ENCODE peak calls at places on chromosome 20, in four cellular contexts. One of them, this sample, is unnamed.

GRCh38 chr20:34052414-34052813 is 58.7 kb downstream of the RALY start:
- DNase-seq in heart left ventricle: no peak
- DNase-seq in adrenal gland: no peak
- DNase-seq in transverse colon: no peak
- DNase-seq in this sample: no peak

GRCh38 chr20:4513720-4514119 is 208.0 kb upstream of the PRND start:
- DNase-seq in heart left ventricle: no peak
- DNase-seq in transverse colon: no peak
- DNase-seq in adrenal gland: no peak
- DNase-seq in this sample: no peak

GRCh38 chr20:46870041-46870440 is 24.6 kb upstream of the EYA2 start:
- DNase-seq in heart left ventricle: no peak
- DNase-seq in adrenal gland: no peak
- DNase-seq in transverse colon: no peak
- DNase-seq in this sample: no peak

GRCh38 chr20:53773792-53774371 is 180.2 kb upstream of the ZNF217 start:
- DNase-seq in adrenal gland: no peak
- DNase-seq in transverse colon: no peak
- DNase-seq in heart left ventricle: no peak
- DNase-seq in this sample: no peak

GRCh38 chr20:12047838-12048432 is 130.2 kb downstream of the BTBD3 start:
- DNase-seq in adrenal gland: no peak
- DNase-seq in transverse colon: no peak
- DNase-seq in heart left ventricle: no peak
- DNase-seq in this sample: no peak

GRCh38 chr20:29873946-29874345 is 1383.5 kb upstream of the DEFB115 start:
- DNase-seq in transverse colon: peak; percentile 29
- DNase-seq in adrenal gland: peak; percentile 45
- DNase-seq in heart left ventricle: peak; percentile 53
- DNase-seq in this sample: no peak

GRCh38 chr20:16258766-16259165 is 314.5 kb downstream of the KIF16B start:
- DNase-seq in adrenal gland: no peak
- DNase-seq in heart left ventricle: no peak
- DNase-seq in transverse colon: no peak
- DNase-seq in this sample: no peak

GRCh38 chr20:47300071-47300470 is 56.4 kb downstream of the ZMYND8 start:
- DNase-seq in heart left ventricle: no peak
- DNase-seq in adrenal gland: no peak
- DNase-seq in transverse colon: no peak
- DNase-seq in this sample: no peak

GRCh38 chr20:38177201-38177600 is 12.1 kb upstream of the TGM2 start:
- DNase-seq in heart left ventricle: no peak
- DNase-seq in adrenal gland: no peak
- DNase-seq in transverse colon: no peak
- DNase-seq in this sample: no peak

GRCh38 chr20:37611346-37611745 is 82.5 kb upstream of the CTNNBL1 start:
- DNase-seq in transverse colon: no peak
- DNase-seq in heart left ventricle: no peak
- DNase-seq in adrenal gland: no peak
- DNase-seq in this sample: no peak

GRCh38 chr20:62558779-62559178 is 83.0 kb upstream of the GATA5 start:
- DNase-seq in transverse colon: no peak
- DNase-seq in adrenal gland: no peak
- DNase-seq in heart left ventricle: peak; percentile 87
- DNase-seq in this sample: no peak

GRCh38 chr20:5996765-5997164 is 46.3 kb downstream of the MCM8 start:
- DNase-seq in adrenal gland: no peak
- DNase-seq in heart left ventricle: no peak
- DNase-seq in transverse colon: peak; percentile 22
- DNase-seq in this sample: no peak

GRCh38 chr20:50054626-50055511 is 58.1 kb downstream of the UBE2V1 start:
- DNase-seq in heart left ventricle: peak; percentile 51
- DNase-seq in adrenal gland: no peak
- DNase-seq in transverse colon: peak; percentile 16
- DNase-seq in this sample: no peak

GRCh38 chr20:50052550-50052949 is 60.4 kb downstream of the UBE2V1 start:
- DNase-seq in adrenal gland: no peak
- DNase-seq in heart left ventricle: no peak
- DNase-seq in transverse colon: no peak
- DNase-seq in this sample: no peak

GRCh38 chr20:50050660-50051308 is 62.2 kb downstream of the UBE2V1 start:
- DNase-seq in heart left ventricle: no peak
- DNase-seq in transverse colon: no peak
- DNase-seq in adrenal gland: no peak
- DNase-seq in this sample: no peak

GRCh38 chr20:50053790-50054547 is 59.0 kb downstream of the UBE2V1 start:
- DNase-seq in adrenal gland: no peak
- DNase-seq in transverse colon: peak; percentile 18
- DNase-seq in heart left ventricle: no peak
- DNase-seq in this sample: no peak

GRCh38 chr20:50052952-50053789 is 59.8 kb downstream of the UBE2V1 start:
- DNase-seq in adrenal gland: no peak
- DNase-seq in heart left ventricle: no peak
- DNase-seq in transverse colon: no peak
- DNase-seq in this sample: no peak
- H3K4me1 ChIP-seq in adrenal gland: peaks cover 8% of the 10 kb centered on the region
- H3K4me1 ChIP-seq in heart left ventricle: peaks cover 12% of the 10 kb centered on the region
- H3K4me1 ChIP-seq in transverse colon: peaks cover 16% of the 10 kb centered on the region
- H3K4me1 ChIP-seq in this sample: peaks cover 14% of the 10 kb centered on the region

GRCh38 chr20:50580016-50580747 is 70.0 kb downstream of the PTPN1 start:
- DNase-seq in adrenal gland: peak; percentile 87
- DNase-seq in transverse colon: peak; percentile 70
- DNase-seq in heart left ventricle: peak; percentile 66
- DNase-seq in this sample: no peak
- H3K36me3 ChIP-seq in adrenal gland: no peaks in the 10 kb centered on the region
- H3K36me3 ChIP-seq in transverse colon: peaks cover 31% of the 10 kb centered on the region
- H3K36me3 ChIP-seq in heart left ventricle: peaks cover 88% of the 10 kb centered on the region
- H3K36me3 ChIP-seq in this sample: peaks cover 99% of the 10 kb centered on the region

DNA sequence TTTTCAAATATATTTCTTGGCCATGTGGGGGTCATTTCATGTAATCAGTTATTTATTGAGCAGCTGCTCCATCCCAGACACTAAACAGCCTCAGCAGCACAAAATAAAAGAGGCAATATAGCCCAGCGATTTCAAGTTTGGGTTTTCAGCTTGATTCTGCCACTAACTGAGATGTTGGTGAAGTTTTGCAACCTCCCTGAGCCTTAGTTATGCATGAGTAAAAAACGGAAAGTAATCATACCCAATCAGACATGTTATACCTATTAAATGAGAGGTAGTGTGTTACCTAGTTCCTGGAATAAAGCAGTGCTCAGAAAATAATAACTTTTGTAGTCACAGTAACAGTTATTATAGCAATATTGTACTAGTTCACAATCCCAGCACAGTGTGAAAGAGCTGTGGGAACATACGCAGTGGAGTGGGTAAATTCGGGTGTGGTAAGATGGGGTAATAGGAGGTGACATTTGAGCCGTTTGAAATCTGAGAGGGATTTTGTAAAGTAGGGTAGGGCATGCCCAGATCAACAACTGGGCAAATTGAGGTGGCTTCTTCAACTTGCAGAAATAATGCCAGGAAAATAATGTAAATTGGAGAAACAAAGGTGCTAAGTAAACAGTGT is 1.5 kb downstream of the SLC9A8 start:
- DNase-seq in adrenal gland: no peak
- DNase-seq in transverse colon: no peak
- DNase-seq in heart left ventricle: no peak
- DNase-seq in this sample: no peak
- TF ChIP-seq POLR2A in adrenal gland: no peak
- TF ChIP-seq POLR2A in transverse colon: no peak
- TF ChIP-seq POLR2A in heart left ventricle: no peak
- TF ChIP-seq POLR2A in this sample: no peak

GRCh38 chr20:32674362-32674789 is 635 bp upstream of the C20orf203 start:
- DNase-seq in adrenal gland: peak; percentile 69
- DNase-seq in heart left ventricle: no peak
- DNase-seq in transverse colon: peak; percentile 60
- DNase-seq in this sample: no peak
- H3K4me1 ChIP-seq in adrenal gland: peaks cover 10% of the 10 kb centered on the region
- H3K4me1 ChIP-seq in heart left ventricle: no peaks in the 10 kb centered on the region
- H3K4me1 ChIP-seq in transverse colon: peaks cover 4% of the 10 kb centered on the region
- H3K4me1 ChIP-seq in this sample: peaks cover 3% of the 10 kb centered on the region

GRCh38 chr20:1154734-1155133 is 30.0 kb downstream of the TMEM74B start:
- DNase-seq in adrenal gland: no peak
- DNase-seq in transverse colon: no peak
- DNase-seq in heart left ventricle: no peak
- DNase-seq in this sample: no peak

GRCh38 chr20:1146957-1147356 is 28.6 kb downstream of the PSMF1 start:
- DNase-seq in transverse colon: no peak
- DNase-seq in adrenal gland: no peak
- DNase-seq in heart left ventricle: no peak
- DNase-seq in this sample: no peak

GRCh38 chr20:1150218-1150617 is 31.8 kb downstream of the PSMF1 start:
- DNase-seq in transverse colon: no peak
- DNase-seq in heart left ventricle: no peak
- DNase-seq in adrenal gland: no peak
- DNase-seq in this sample: no peak

GRCh38 chr20:1154224-1154623 is 30.6 kb downstream of the TMEM74B start:
- DNase-seq in transverse colon: no peak
- DNase-seq in heart left ventricle: no peak
- DNase-seq in adrenal gland: no peak
- DNase-seq in this sample: no peak

DNA sequence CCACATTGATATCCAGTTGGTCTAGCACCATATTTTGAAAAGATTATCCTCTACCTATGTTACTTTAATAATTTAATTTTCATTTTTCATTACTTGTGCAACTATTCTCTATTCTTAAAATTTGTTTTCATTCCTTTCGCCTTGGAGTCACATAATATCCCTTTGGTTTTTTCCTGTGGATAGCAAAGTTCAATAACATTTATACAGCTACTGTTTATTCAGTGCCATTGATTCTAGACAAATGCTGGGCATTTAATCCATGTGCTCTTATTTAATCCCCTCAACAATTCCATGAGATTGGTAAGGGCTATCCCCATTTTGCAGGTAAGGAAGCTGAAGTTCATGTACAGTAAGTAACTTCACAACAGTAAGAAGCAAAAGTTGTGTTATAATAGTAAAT is 32.6 kb downstream of the PSMF1 start:
- DNase-seq in heart left ventricle: no peak
- DNase-seq in adrenal gland: no peak
- DNase-seq in transverse colon: no peak
- DNase-seq in this sample: no peak
- H3K36me3 ChIP-seq in heart left ventricle: peaks cover 63% of the 10 kb centered on the region
- H3K36me3 ChIP-seq in adrenal gland: no peaks in the 10 kb centered on the region
- H3K36me3 ChIP-seq in transverse colon: peaks cover 18% of the 10 kb centered on the region
- H3K36me3 ChIP-seq in this sample: peaks cover 82% of the 10 kb centered on the region

GRCh38 chr20:17608701-17609497 is 39.0 kb downstream of the DSTN start:
- DNase-seq in heart left ventricle: no peak
- DNase-seq in transverse colon: no peak
- DNase-seq in adrenal gland: no peak
- DNase-seq in this sample: no peak
- TF ChIP-seq POLR2A in heart left ventricle: no peak
- TF ChIP-seq POLR2A in transverse colon: no peak
- TF ChIP-seq POLR2A in adrenal gland: no peak
- TF ChIP-seq POLR2A in this sample: no peak

GRCh38 chr20:13865825-13866351 is 81.1 kb downstream of the NDUFAF5 start:
- DNase-seq in adrenal gland: peak; percentile 24
- DNase-seq in transverse colon: no peak
- DNase-seq in heart left ventricle: no peak
- DNase-seq in this sample: no peak
- H3K4me1 ChIP-seq in adrenal gland: peaks cover 14% of the 10 kb centered on the region
- H3K4me1 ChIP-seq in transverse colon: peaks cover 12% of the 10 kb centered on the region
- H3K4me1 ChIP-seq in heart left ventricle: no peaks in the 10 kb centered on the region
- H3K4me1 ChIP-seq in this sample: peaks cover 17% of the 10 kb centered on the region

GRCh38 chr20:45044601-45045000 is 56.3 kb downstream of the KCNS1 start:
- DNase-seq in heart left ventricle: no peak
- DNase-seq in transverse colon: no peak
- DNase-seq in adrenal gland: peak; percentile 34
- DNase-seq in this sample: no peak
- H3K36me3 ChIP-seq in heart left ventricle: no peaks in the 10 kb centered on the region
- H3K36me3 ChIP-seq in transverse colon: no peaks in the 10 kb centered on the region
- H3K36me3 ChIP-seq in adrenal gland: no peaks in the 10 kb centered on the region
- H3K36me3 ChIP-seq in this sample: no peaks in the 10 kb centered on the region

GRCh38 chr20:56391037-56391436 is 978 bp downstream of the AURKA start:
- DNase-seq in transverse colon: no peak
- DNase-seq in adrenal gland: no peak
- DNase-seq in heart left ventricle: no peak
- DNase-seq in this sample: no peak

GRCh38 chr20:56391596-56392281 is at the start of gene AURKA:
- DNase-seq in adrenal gland: no peak
- DNase-seq in transverse colon: no peak
- DNase-seq in heart left ventricle: no peak
- DNase-seq in this sample: no peak

GRCh38 chr20:56393133-56393472 is 658 bp downstream of the CSTF1 start:
- DNase-seq in transverse colon: no peak
- DNase-seq in heart left ventricle: no peak
- DNase-seq in adrenal gland: no peak
- DNase-seq in this sample: no peak

GRCh38 chr20:56393653-56394052 is 1.2 kb downstream of the CSTF1 start:
- DNase-seq in adrenal gland: no peak
- DNase-seq in transverse colon: no peak
- DNase-seq in heart left ventricle: no peak
- DNase-seq in this sample: no peak

DNA sequence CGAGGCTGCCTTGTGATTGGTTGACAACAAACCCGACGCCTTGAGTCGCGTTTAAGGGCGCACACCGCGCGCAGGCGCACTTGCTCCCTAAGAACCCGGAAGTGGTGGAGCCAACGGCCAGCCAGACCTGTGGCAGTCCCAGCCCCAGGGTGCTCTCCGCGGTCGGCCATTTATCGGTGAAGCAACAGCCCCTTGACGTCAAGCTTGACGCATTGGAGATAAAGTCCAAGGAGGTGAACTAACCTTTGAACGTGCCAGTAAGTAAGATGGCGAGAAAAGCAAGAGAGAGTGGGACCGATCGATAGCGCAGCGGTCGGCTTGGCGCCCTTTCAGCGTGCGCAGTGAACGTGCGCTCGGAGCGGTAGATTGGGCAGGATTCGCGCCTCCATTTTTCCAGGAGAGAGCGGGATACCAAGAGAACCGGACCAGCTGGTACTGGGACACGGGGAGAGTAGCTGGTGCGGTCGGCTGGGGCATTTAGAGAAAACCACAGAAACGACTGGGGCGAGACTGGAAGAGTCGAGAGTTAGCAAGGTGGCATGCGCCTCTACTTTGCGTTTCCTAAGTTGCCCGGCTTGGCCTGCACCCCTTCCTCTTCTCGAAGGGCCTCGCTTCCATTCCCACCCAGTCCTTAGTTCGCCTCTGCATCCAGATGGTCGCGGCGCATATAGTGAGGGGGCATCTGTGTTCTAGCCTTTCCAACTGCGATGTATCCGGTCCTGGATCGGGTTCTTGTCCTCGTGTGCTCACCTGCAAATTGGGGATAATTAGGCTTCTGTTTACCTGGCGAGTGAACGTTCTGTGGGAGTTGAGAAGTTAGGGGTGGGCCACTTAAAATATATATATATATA is at the start of gene CSTF1:
- DNase-seq in heart left ventricle: peak; percentile 100
- DNase-seq in transverse colon: peak; percentile 99
- DNase-seq in adrenal gland: peak; percentile 99
- DNase-seq in this sample: peak; percentile 96
- TF ChIP-seq POLR2A in heart left ventricle: peak; percentile 38
- TF ChIP-seq POLR2A in transverse colon: peak; percentile 31
- TF ChIP-seq POLR2A in adrenal gland: peak; percentile 30
- TF ChIP-seq POLR2A in this sample: no peak

This sample was measured in esophagus squamous epithelium.